ENCODE peak calls at places on chromosomes 7 and 10, in seven cellular contexts. H, X, U, G, L, J and S are unnamed samples.

GRCh38 chr10:90642136-90642535 is 215.7 kb downstream of the HTR7 start:
- DNase-seq in H (no peak), X (no peak), J (no peak), U (no peak), G (no peak), L (no peak), S (no peak)

GRCh38 chr7:35487402-35487801 is 207.5 kb downstream of the HERPUD2 start:
- DNase-seq in U (no peak), L (no peak), J (no peak), H (no peak), G (no peak), X (no peak), S (no peak)

GRCh38 chr7:49928787-49929186 is 155.3 kb downstream of the VWC2 start:
- DNase-seq in H (no peak), J (no peak), L (no peak), U (no peak), X (no peak), G (no peak), S (no peak)

GRCh38 chr7:155763122-155763521 is 49.1 kb downstream of the SHH start:
- DNase-seq in L (no peak), J (no peak), X (no peak), G (no peak), U (peak), H (no peak), S (no peak)

GRCh38 chr10:15245530-15245929 is 77.0 kb upstream of the NMT2 start:
- DNase-seq in L (peak), X (no peak), U (no peak), G (no peak), H (no peak), J (no peak), S (peak)

GRCh38 chr7:43612599-43613589 is 30.0 kb downstream of the STK17A start:
- DNase-seq in U (peak), J (no peak), G (no peak), L (no peak), H (peak), X (no peak), S (no peak)

GRCh38 chr7:130877676-130878305 is 143.8 kb upstream of the KLF14 start:
- DNase-seq in X (no peak), J (no peak), U (no peak), G (no peak), H (no peak), L (no peak), S (no peak)

GRCh38 chr7:79876769-79877362 is 257.8 kb upstream of the GNAI1 start:
- DNase-seq in H (peak), X (no peak), J (no peak), U (peak), L (no peak), G (no peak), S (no peak)